ENCODE peak calls at places on chromosomes 6 and 20, in four cellular contexts. B, A, U and F are unnamed samples.
A peak's percentile ranks its signal among the peaks of the same experiment; 100 is the strongest.

GRCh38 chr6:15260099-15260821 is 14.4 kb downstream of the JARID2 start:
- DNase-seq in B (peak; percentile 78), A (no peak), U (no peak), F (no peak)

GRCh38 chr6:116218172-116218633 is 35.7 kb downstream of the TSPYL4 start:
- DNase-seq in U (no peak), B (peak; percentile 18), A (no peak), F (no peak)

GRCh38 chr6:106477790-106478189 is 117.3 kb downstream of the CRYBG1 start:
- DNase-seq in U (no peak), B (no peak), A (no peak), F (no peak)

GRCh38 chr6:32709625-32710024 is 31.6 kb upstream of the HLA-DQA2 start:
- DNase-seq in A (no peak), U (no peak), B (no peak), F (no peak)

GRCh38 chr6:5138995-5139827 is 54.1 kb downstream of the PPP1R3G start:
- DNase-seq in U (peak; percentile 19), A (peak; percentile 62), B (no peak), F (no peak)

GRCh38 chr20:2698912-2699311 is 6.3 kb downstream of the EBF4 start:
- DNase-seq in U (no peak), B (no peak), A (no peak), F (no peak)

GRCh38 chr6:90080876-90081464 is 186.7 kb downstream of the GJA10 start:
- DNase-seq in A (no peak), U (no peak), B (no peak), F (no peak)

GRCh38 chr6:75215291-75215690 is 9.4 kb upstream of the COL12A1 start:
- DNase-seq in A (no peak), U (no peak), B (no peak), F (no peak)

GRCh38 chr6:112214749-112215269 is 39.6 kb downstream of the LAMA4 start:
- DNase-seq in A (no peak), U (no peak), B (no peak), F (no peak)

GRCh38 chr6:134175532-134176282 is 123.3 kb upstream of the SLC2A12 start:
- DNase-seq in B (peak; percentile 83), A (no peak), U (no peak), F (peak; percentile 52)

GRCh38 chr6:25136879-25137278 is 142.3 kb upstream of the CARMIL1 start:
- DNase-seq in U (no peak), A (no peak), B (peak; percentile 21), F (no peak)

GRCh38 chr6:98747960-98748359 is 86.4 kb upstream of the POU3F2 start:
- DNase-seq in B (peak; percentile 2), U (no peak), A (no peak), F (no peak)

GRCh38 chr6:4973972-4974885 is 29.6 kb downstream of the RPP40 start:
- DNase-seq in A (peak; percentile 81), U (peak; percentile 47), B (peak; percentile 14), F (peak; percentile 24)

GRCh38 chr20:50569864-50570836 is 60.0 kb downstream of the PTPN1 start:
- DNase-seq in U (no peak), A (peak; percentile 61), B (peak; percentile 61), F (no peak)

GRCh38 chr20:53099851-53100250 is 127.7 kb downstream of the TSHZ2 start:
- DNase-seq in A (no peak), B (no peak), U (no peak), F (peak; percentile 33)
- H4K91ac ChIP-seq in A (no peak overlapping the region), B (no peak overlapping the region), U (no peak overlapping the region), F (peak overlapping the region; percentile 6)

GRCh38 chr6:91708534-91708933 is 1121.7 kb upstream of the MAP3K7 start:
- DNase-seq in A (no peak), B (peak; percentile 30), U (no peak), F (no peak)
- H2BK12ac ChIP-seq in A (no peak overlapping the region), B (no peak overlapping the region), U (no peak overlapping the region), F (no peak overlapping the region)

DNA sequence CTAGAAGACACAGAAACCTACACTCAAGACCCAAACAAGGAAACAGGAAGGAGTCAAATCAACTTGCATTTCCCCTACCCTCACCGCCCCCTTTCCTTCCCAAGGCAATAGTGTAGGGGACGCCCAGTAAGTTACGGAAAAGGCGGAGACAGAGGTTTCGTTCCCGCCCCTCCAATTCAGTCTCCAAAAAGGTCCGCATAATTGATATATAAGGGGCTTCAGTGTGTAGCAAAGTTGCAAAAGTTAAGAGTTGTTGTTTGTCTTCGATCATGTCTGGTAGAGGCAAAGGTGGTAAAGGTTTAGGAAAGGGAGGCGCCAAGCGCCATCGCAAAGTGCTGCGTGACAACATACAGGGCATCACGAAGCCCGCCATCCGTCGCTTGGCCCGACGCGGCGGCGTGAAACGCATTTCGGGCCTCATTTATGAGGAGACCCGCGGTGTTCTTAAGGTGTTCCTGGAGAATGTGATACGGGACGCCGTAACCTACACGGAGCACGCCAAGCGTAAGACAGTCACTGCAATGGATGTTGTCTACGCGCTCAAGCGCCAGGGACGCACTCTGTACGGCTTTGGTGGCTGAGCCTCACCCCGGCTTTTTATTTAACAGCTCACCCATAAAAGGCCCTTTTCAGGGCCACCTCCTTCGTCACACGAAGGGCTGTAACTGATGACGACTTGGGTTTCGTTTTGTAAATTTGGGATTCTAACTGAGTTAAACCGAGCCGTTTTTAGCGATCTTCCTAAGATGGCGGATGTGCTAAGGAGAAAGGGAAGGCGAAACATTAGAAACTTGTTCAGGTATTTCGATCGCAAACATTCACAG is 124.6 kb upstream of the BTN3A2 start:
- DNase-seq in U (no peak), B (peak; percentile 82), A (peak; percentile 63), F (no peak)
- H2BK5ac ChIP-seq in U (peak overlapping the region; percentile 99), B (no peak overlapping the region), A (no peak overlapping the region), F (peak overlapping the region; percentile 88)

DNA sequence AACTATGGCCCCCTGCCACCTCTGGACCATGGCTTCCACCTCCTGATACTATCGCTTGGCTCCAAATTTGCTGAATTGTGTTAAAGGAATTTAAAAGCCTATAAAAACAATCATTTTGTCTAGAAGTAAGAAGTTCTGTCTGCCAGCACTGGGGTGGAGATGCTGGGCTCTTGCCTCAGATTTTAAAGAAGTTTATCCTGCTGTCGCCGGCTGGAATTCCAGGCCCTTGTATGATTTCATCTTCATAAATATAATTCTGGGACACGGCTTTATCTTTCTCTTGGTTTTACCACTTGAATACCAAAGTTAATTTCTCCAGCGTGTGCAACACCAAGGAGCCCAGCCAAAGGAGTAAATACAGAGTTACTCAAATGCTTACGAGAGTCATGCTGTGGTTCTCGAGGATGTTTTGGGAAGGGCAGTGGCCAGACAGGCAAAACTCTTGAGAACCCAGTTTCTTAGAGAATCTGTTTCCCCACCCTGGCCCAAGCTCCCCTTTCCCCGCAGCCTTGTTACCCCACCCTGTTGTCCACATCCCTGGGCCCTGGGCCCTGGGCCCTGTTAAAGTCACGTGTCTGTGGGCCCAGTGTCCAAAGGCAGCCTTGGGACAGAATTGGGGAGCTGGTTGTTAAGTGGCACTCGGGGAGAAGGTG is 31.9 kb downstream of the C6orf89 start:
- DNase-seq in U (no peak), B (no peak), A (no peak), F (no peak)
- H4K91ac ChIP-seq in U (no peak overlapping the region), B (no peak overlapping the region), A (no peak overlapping the region), F (no peak overlapping the region)

DNA sequence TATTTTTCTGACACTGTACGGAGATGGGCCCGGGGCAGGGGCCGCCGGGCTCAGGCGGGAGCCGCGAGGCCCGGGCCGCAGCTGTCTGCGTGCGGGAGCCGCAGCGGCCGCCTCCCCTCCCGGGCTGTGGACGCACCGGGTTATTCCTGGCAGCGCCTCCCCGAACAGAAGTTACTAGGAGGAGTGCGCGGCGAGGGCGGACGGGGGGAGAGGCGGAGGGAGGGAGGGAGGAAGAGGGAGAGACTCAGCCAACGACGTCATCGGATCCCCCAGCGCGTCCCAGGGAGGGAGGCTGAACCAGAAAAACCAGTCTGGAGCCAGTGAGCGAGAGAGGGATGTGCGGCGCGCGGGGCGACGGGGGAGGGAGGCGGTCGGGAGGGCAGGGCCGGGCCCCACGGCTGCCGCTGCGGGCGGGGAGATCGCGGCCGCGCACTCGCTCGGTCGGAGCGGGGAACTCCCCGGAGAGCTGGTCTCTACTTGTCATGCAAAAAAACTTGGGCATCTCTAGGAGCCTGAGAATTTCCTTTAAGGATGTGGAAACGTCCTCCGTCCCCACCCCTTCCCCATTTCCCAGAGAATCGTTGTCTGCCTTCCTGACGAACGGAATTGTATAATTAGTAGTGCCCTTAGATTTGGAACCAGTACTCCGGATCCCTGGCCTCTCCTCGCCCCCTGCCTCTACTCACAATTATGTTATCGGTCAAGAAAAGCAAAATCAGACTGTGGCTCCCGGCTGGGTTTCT is 1.4 kb upstream of the HIVEP2 start:
- DNase-seq in U (peak; percentile 79), B (peak; percentile 99), A (peak; percentile 97), F (peak; percentile 83)
- H2BK12ac ChIP-seq in U (no peak overlapping the region), B (no peak overlapping the region), A (no peak overlapping the region), F (no peak overlapping the region)

DNA sequence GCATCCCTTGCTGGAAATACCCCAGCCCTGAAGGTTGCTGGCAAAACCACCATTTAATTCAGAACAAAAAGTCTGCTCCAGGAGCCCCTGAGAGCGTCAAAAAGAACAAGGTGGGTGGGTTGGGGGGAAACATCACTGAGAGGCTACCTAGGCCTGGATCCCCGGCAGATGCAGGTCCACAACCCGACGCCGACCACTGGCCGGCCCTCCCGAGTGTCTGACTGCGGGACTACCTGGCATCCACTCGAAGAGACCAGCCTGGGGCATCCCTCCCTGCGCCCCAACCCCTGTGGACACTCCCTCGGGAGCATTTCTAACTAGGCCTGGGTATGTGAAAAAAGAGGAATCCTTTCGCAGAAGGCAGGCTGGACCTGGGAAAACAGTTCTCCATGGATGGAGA is 47.2 kb downstream of the FAM209B start:
- DNase-seq in U (no peak), A (no peak), B (no peak), F (no peak)
- H2BK5ac ChIP-seq in U (no peak overlapping the region), A (no peak overlapping the region), B (no peak overlapping the region), F (no peak overlapping the region)

DNA sequence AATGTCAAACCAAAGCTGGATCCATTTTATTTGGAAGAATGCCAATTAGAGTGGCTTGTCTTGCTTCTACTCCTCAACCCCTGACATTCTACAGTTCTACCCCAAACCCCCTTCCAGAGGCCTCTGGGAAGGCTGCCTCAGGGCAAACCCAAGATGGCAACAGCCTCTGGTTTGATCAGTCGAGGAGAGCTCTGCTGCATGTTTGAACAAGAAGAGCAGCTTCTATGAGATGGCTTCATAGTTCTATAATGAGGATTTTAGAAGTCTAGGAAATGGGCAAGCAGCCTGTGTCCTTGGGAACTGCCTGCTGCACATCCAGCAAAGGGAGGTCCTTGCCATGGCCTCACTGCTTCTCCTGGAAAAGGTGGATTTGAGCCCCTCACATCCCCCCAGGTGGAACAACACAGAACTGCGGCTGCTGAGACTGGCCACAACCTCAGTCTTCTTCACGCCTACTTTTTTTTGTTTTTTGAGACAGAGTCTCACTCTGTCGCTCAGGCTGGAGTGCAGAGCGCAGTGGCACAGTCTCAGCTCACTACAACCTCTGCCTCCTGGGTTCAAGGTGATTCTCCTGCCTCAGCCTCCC is 37.9 kb downstream of the ZC3H12D start:
- DNase-seq in U (no peak), B (no peak), A (no peak), F (no peak)
- H4K91ac ChIP-seq in U (no peak overlapping the region), B (no peak overlapping the region), A (no peak overlapping the region), F (no peak overlapping the region)

GRCh38 chr6:139710578-139710977 is 336.1 kb upstream of the CITED2 start:
- DNase-seq in B (no peak), A (no peak), U (no peak), F (no peak)
- H2BK12ac ChIP-seq in B (no peak overlapping the region), A (no peak overlapping the region), U (no peak overlapping the region), F (no peak overlapping the region)

DNA sequence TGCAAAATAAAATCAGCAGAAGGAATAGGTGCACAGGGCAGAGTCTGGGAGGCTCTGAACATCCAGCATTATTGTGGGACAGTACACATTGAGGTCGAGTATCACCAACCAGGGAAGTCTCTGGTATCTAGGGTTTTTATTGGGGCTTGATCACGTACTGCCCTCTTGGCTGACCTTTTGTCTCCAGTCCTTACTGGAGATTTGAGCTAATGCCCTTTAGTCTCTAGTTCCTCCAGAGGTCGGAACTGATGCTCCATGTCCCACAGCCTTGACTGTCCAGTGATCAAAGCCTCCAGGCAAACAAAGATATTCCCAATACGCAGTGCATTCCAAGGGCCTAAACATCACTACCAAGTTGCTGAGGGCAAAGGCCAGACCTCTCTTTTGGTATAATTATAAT is 57.0 kb upstream of the DYNLRB1 start:
- DNase-seq in B (no peak), A (no peak), U (no peak), F (no peak)
- H2BK5ac ChIP-seq in B (no peak overlapping the region), A (no peak overlapping the region), U (no peak overlapping the region), F (no peak overlapping the region)